ENCODE peak calls at places on chromosome 3, in eight cellular contexts. I is K562, W is GM12891, L is transverse colon, S is upper lobe of left lung, T is HepG2, M is endothelial cell of umbilical vein, X is sigmoid colon. O is an unnamed sample.
A peak's percentile ranks its signal among the peaks of the same experiment; 100 is the strongest.

GRCh38 chr3:9700536-9700935 is 3.1 kb upstream of the CPNE9 start:
- DNase-seq in W (no peak), M (no peak), T (no peak), X (no peak), L (no peak), I (no peak), S (no peak), O (no peak)

GRCh38 chr3:98577178-98577895 is 16.1 kb downstream of the CPOX start:
- DNase-seq in I (no peak), S (no peak), X (no peak), T (no peak), W (no peak), L (no peak), M (no peak), O (no peak)

GRCh38 chr3:78912217-78912616 is 855.6 kb downstream of the ROBO1 start:
- DNase-seq in L (no peak), X (no peak), M (no peak), T (no peak), W (no peak), I (no peak), S (no peak), O (no peak)

GRCh38 chr3:116059421-116060096 is 385.7 kb downstream of the LSAMP start:
- DNase-seq in I (peak; percentile 61), W (no peak), M (no peak), S (no peak), T (peak; percentile 1), X (no peak), L (no peak), O (no peak)

GRCh38 chr3:178397836-178398235 is 138.4 kb upstream of the KCNMB2 start:
- DNase-seq in T (no peak), L (no peak), M (no peak), X (no peak), S (no peak), W (no peak), I (no peak), O (no peak)

GRCh38 chr3:47536967-47537366 is 23.5 kb upstream of the ELP6 start:
- DNase-seq in W (no peak), M (no peak), X (no peak), I (no peak), S (no peak), L (no peak), T (no peak), O (no peak)

GRCh38 chr3:129453732-129454131 is 13.7 kb downstream of the IFT122 start:
- DNase-seq in W (no peak), L (no peak), X (no peak), M (no peak), S (no peak), I (no peak), T (no peak), O (no peak)

GRCh38 chr3:13007251-13007941 is 65.8 kb downstream of the IQSEC1 start:
- DNase-seq in M (no peak), W (no peak), S (no peak), T (no peak), I (peak; percentile 82), L (no peak), X (peak; percentile 59), O (no peak)

GRCh38 chr3:185489462-185489861 is 9.4 kb downstream of the TMEM41A start:
- DNase-seq in W (no peak), M (no peak), L (peak; percentile 24), I (no peak), S (peak; percentile 47), T (peak; percentile 37), X (no peak), O (no peak)

GRCh38 chr3:53350652-53351051 is 3.3 kb upstream of the DCP1A start:
- DNase-seq in T (peak; percentile 14), S (no peak), I (peak; percentile 87), M (peak; percentile 95), X (no peak), W (no peak), L (peak; percentile 59), O (no peak)

GRCh38 chr3:94927175-94927574 is 864.3 kb downstream of the NSUN3 start:
- DNase-seq in T (no peak), L (no peak), I (no peak), W (no peak), M (no peak), X (no peak), S (no peak), O (no peak)

GRCh38 chr3:135558906-135559305 is 406.6 kb upstream of the PPP2R3A start:
- DNase-seq in X (no peak), W (no peak), M (no peak), I (no peak), S (no peak), T (no peak), L (no peak), O (no peak)

GRCh38 chr3:8069981-8070380 is 431.6 kb upstream of the LMCD1 start:
- DNase-seq in T (no peak), M (no peak), W (no peak), X (no peak), S (no peak), I (no peak), L (no peak), O (no peak)

GRCh38 chr3:172606021-172606420 is 82.8 kb upstream of the TNFSF10 start:
- DNase-seq in S (no peak), I (no peak), L (no peak), M (peak; percentile 52), T (no peak), X (no peak), W (no peak), O (no peak)

GRCh38 chr3:103085465-103085864 is 650.6 kb downstream of the ZPLD1 start:
- DNase-seq in M (no peak), W (no peak), L (no peak), T (peak; percentile 10), I (no peak), S (no peak), X (no peak), O (no peak)

GRCh38 chr3:12999147-13000140 is 73.8 kb downstream of the IQSEC1 start:
- DNase-seq in T (peak; percentile 92), M (no peak), W (no peak), S (peak; percentile 93), I (peak; percentile 100), X (peak; percentile 90), L (peak; percentile 93), O (peak; percentile 22)

GRCh38 chr3:109548192-109548938 is 211.0 kb upstream of the DPPA4 start:
- DNase-seq in I (no peak), L (no peak), T (no peak), W (no peak), X (no peak), S (no peak), M (no peak), O (no peak)

GRCh38 chr3:123773681-123774431 is 110.3 kb downstream of the MYLK start:
- DNase-seq in M (no peak), X (peak; percentile 77), I (no peak), L (no peak), T (no peak), S (no peak), W (no peak), O (no peak)

GRCh38 chr3:128547368-128547987 is 54.5 kb upstream of the GATA2 start:
- DNase-seq in I (peak; percentile 92), M (no peak), X (no peak), S (no peak), L (no peak), W (no peak), T (no peak), O (no peak)

GRCh38 chr3:126149256-126149902 is 31.0 kb downstream of the ALDH1L1 start:
- DNase-seq in M (no peak), X (peak; percentile 53), L (no peak), I (no peak), W (no peak), S (no peak), T (no peak), O (peak; percentile 3)

GRCh38 chr3:187265461-187265955 is 26.0 kb downstream of the MASP1 start:
- DNase-seq in L (no peak), I (no peak), M (peak; percentile 94), T (no peak), S (no peak), X (no peak), W (no peak), O (no peak)

GRCh38 chr3:33749546-33750215 is 31.6 kb upstream of the CLASP2 start:
- DNase-seq in L (no peak), I (no peak), S (no peak), X (no peak), M (no peak), T (no peak), W (no peak), O (no peak)

GRCh38 chr3:30282052-30282708 is 324.2 kb upstream of the TGFBR2 start:
- DNase-seq in X (no peak), S (no peak), T (peak; percentile 35), I (no peak), L (no peak), M (peak; percentile 78), W (no peak), O (no peak)
- TF ChIP-seq POLR2AphosphoS5 in X (no peak), S (no peak), T (no peak), I (no peak), L (no peak), M (peak; percentile 46), W (no peak), O (no peak)

DNA sequence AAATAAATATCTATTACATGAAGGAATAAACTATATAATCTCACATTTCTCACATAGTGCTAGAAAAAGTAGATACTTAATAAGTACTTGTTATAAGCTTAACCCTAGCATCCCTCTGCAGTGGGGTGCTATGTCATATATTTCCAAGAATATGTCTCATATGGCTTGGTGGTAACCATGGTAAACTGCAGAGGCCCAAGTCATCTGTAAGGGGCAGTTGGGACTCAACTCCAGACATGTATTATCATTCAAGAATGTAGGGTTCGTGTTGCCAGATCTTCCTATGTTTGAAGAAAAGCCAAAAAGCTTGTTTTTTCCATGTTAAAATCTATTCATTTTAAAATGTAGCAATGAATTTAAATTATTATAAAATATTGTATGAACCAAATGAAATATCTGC is 46.2 kb downstream of the ZNF385D start:
- DNase-seq in S (no peak), I (no peak), W (no peak), M (no peak), L (no peak), X (no peak), T (no peak), O (no peak)
- TF ChIP-seq POLR2A in S (no peak), I (no peak), W (no peak), M (no peak), L (no peak), X (no peak), T (no peak), O (no peak)

DNA sequence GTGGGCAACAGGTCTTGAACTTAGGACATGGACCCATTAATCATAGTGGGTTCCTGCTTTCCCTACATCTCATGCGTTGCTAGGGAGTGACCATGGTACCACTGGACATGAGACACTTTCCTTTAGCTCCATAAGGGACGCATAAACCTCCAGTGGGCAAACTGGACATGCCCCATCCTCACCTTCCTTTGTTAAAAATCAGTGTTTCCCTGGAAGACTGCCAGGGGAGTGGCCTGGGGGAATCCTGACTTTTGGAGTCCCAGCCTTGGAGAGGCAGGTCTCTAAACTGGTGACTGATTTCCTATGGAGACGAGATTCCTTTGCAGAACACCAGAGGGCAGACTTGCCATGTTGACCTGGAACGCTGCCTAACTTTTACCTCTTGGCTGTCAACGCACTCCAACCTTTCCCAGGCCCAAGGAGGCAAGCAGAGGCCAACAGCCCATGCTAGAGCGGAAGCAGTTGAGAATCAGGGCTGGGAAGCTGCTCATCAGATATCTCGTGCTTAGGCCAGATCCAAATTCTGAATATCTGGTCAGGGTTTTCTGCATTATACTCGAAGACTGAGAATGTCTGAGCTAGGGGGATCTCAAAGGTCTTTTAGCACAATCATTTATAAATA is 2.6 kb downstream of the XIRP1 start:
- DNase-seq in M (peak; percentile 67), I (peak; percentile 86), S (peak; percentile 81), X (peak; percentile 75), W (peak; percentile 71), L (peak; percentile 74), T (peak; percentile 52), O (peak; percentile 76)
- TF ChIP-seq POLR2AphosphoS5 in M (no peak), I (no peak), S (peak; percentile 26), X (no peak), W (no peak), L (peak; percentile 53), T (no peak), O (peak; percentile 81)

GRCh38 chr3:184249412-184250166 is at the start of gene EEF1AKMT4:
- DNase-seq in L (peak; percentile 98), M (peak; percentile 97), W (peak; percentile 93), S (peak; percentile 98), X (peak; percentile 98), I (peak; percentile 99), T (peak; percentile 97), O (peak; percentile 96)
- TF ChIP-seq POLR2A in L (no peak), M (no peak), W (no peak), S (no peak), X (no peak), I (peak; percentile 80), T (no peak), O (peak; percentile 42)